ENCODE peak calls at places on chromosomes 4 and X, in four cellular contexts. M is iris pigment epithelial cell; R is CD8-positive, alpha-beta T cell; N is adrenal gland. J is an unnamed sample.

GRCh38 chr4:41346306-41347061 is 89.8 kb downstream of the UCHL1 start:
- DNase-seq in M (peak), R (no peak), N (no peak), J (no peak)

GRCh38 chr4:113397114-113397701 is 347.8 kb downstream of the ANK2 start:
- DNase-seq in M (peak), R (no peak), N (no peak), J (no peak)

GRCh38 chr4:94333864-94334263 is 8.8 kb downstream of the HPGDS start:
- DNase-seq in M (no peak), R (no peak), N (no peak), J (no peak)

GRCh38 chr4:89492476-89493110 is 185.0 kb upstream of the GPRIN3 start:
- DNase-seq in M (peak), R (no peak), N (no peak), J (no peak)

GRCh38 chrX:68196939-68197791 is 236.1 kb downstream of the OPHN1 start:
- DNase-seq in M (peak), R (no peak), N (peak), J (peak)

GRCh38 chrX:122856205-122856604 is 327.9 kb upstream of the GRIA3 start:
- DNase-seq in M (no peak), R (no peak), N (no peak), J (no peak)

GRCh38 chr4:87003266-87003665 is 68.5 kb downstream of the AFF1 start:
- DNase-seq in M (no peak), R (no peak), N (no peak), J (no peak)

GRCh38 chr4:188620608-188621007 is 481.4 kb downstream of the TRIML1 start:
- DNase-seq in M (no peak), R (no peak), N (no peak), J (no peak)

GRCh38 chr4:47704693-47705325 is 133.1 kb downstream of the CORIN start:
- DNase-seq in M (peak), R (no peak), N (peak), J (no peak)

GRCh38 chrX:108439434-108439883 is at the start of gene COL4A5:
- DNase-seq in M (peak), R (no peak), N (peak), J (no peak)

GRCh38 chr4:134201216-134202098 is at the start of gene PABPC4L:
- DNase-seq in M (peak), R (no peak), N (peak), J (no peak)

GRCh38 chr4:151472297-151472696 is 63.3 kb downstream of the FHIP1A start:
- DNase-seq in M (no peak), R (no peak), N (no peak), J (no peak)

GRCh38 chrX:21723097-21723496 is 34.8 kb downstream of the SMPX start:
- DNase-seq in M (no peak), R (no peak), N (no peak), J (no peak)

GRCh38 chr4:6360385-6360784 is 90.7 kb downstream of the WFS1 start:
- DNase-seq in M (no peak), R (no peak), N (no peak), J (no peak)

GRCh38 chr4:107034091-107034698 is 1.9 kb downstream of the DKK2 start:
- DNase-seq in M (peak), R (no peak), N (no peak), J (no peak)

GRCh38 chrX:48736878-48737212 is 24.7 kb upstream of the GLOD5 start:
- DNase-seq in M (no peak), R (no peak), N (no peak), J (no peak)

GRCh38 chr4:189124149-189124758 is 816.4 kb upstream of the FRG1 start:
- DNase-seq in M (peak), R (no peak), N (peak), J (no peak)

GRCh38 chrX:47169726-47170515 is 23.7 kb upstream of the UBA1 start:
- DNase-seq in M (peak), R (no peak), N (peak), J (no peak)

GRCh38 chr4:26856906-26857277 is 3.7 kb upstream of the STIM2 start:
- DNase-seq in M (no peak), R (no peak), N (no peak), J (no peak)

GRCh38 chr4:160492181-160492580 is 1389.3 kb downstream of the RAPGEF2 start:
- DNase-seq in M (no peak), R (no peak), N (no peak), J (no peak)

GRCh38 chrX:37993857-37994619 is 12.3 kb upstream of the SYTL5 start:
- DNase-seq in M (no peak), R (no peak), N (no peak), J (no peak)

GRCh38 chr4:54971474-54971950 is 153.9 kb downstream of the KDR start:
- DNase-seq in M (peak), R (no peak), N (peak), J (no peak)